ENCODE peak calls at places on chromosome 1, in eight cellular contexts. E is naive thymus-derived CD8-positive, alpha-beta T cell; N is B cell; K is H9; G is hippocampal formation; P is EL; U is SJSA1; J is psoas muscle. I is an unnamed sample.

GRCh38 chr1:170354679-170355078 is 177.3 kb upstream of the GORAB start:
- DNase-seq in E (no peak), N (no peak), K (no peak), G (no peak), P (no peak), U (no peak), J (no peak), I (no peak)

GRCh38 chr1:35886606-35887431 is 3.8 kb downstream of the AGO1 start:
- DNase-seq in E (no peak), N (peak; percentile 50), K (no peak), G (no peak), P (no peak), U (no peak), J (no peak), I (no peak)

GRCh38 chr1:18100493-18101063 is 7.0 kb upstream of the IGSF21 start:
- DNase-seq in E (no peak), N (peak; percentile 66), K (peak; percentile 69), G (no peak), P (peak; percentile 54), U (no peak), J (peak; percentile 72), I (peak; percentile 81)

GRCh38 chr1:196355206-196355786 is 252.9 kb downstream of the KCNT2 start:
- DNase-seq in E (no peak), N (no peak), K (no peak), G (no peak), P (peak; percentile 27), U (no peak), J (no peak), I (no peak)

GRCh38 chr1:29317063-29317915 is 81.0 kb downstream of the PTPRU start:
- DNase-seq in E (no peak), N (no peak), K (no peak), G (no peak), P (no peak), U (no peak), J (no peak), I (no peak)

GRCh38 chr1:200904772-200905171 is 10.1 kb downstream of the INAVA start:
- DNase-seq in E (no peak), N (no peak), K (no peak), G (no peak), P (no peak), U (no peak), J (no peak), I (no peak)

GRCh38 chr1:44640178-44640865 is 34.0 kb downstream of the TMEM53 start:
- DNase-seq in E (no peak), N (no peak), K (no peak), G (no peak), P (no peak), U (no peak), J (peak; percentile 77), I (no peak)

GRCh38 chr1:224637510-224637909 is 21.4 kb downstream of the CNIH3 start:
- DNase-seq in E (no peak), N (no peak), K (no peak), G (no peak), P (peak; percentile 94), U (peak; percentile 99), J (no peak), I (no peak)

I was measured in left colon.